ENCODE peak calls at places on chromosomes 4 and X, in four cellular contexts. X is activated CD8-positive, alpha-beta T cell treated with anti-CD3 and anti-CD28 coated beads, Interleukin-2, amount 10 ng/mL, durations not matched to agents 7 days and 5 days; U is brain microvascular endothelial cell; S is CD8-positive, alpha-beta memory T cell. K is an unnamed sample.

GRCh38 chrX:97743014-97743413 is 859.3 kb downstream of the RPA4 start:
- DNase-seq in X (no peak), U (no peak), S (no peak), K (no peak)

GRCh38 chrX:137567474-137568232 is 1.7 kb downstream of the ZIC3 start:
- DNase-seq in X (no peak), U (no peak), S (no peak), K (no peak)

GRCh38 chrX:115940888-115941332 is 229.6 kb upstream of the AGTR2 start:
- DNase-seq in X (no peak), U (peak; percentile 52), S (peak; percentile 49), K (no peak)

GRCh38 chr4:14807857-14808256 is 194.4 kb upstream of the CPEB2 start:
- DNase-seq in X (no peak), U (no peak), S (no peak), K (no peak)

GRCh38 chr4:142383354-142383753 is 462.7 kb downstream of the INPP4B start:
- DNase-seq in X (no peak), U (no peak), S (no peak), K (no peak)

GRCh38 chr4:181278941-181279340 is 964.3 kb upstream of the TENM3 start:
- DNase-seq in X (no peak), U (no peak), S (no peak), K (no peak)

GRCh38 chrX:152904151-152905080 is 6.5 kb downstream of the ZNF185 start:
- DNase-seq in X (peak; percentile 37), U (peak; percentile 51), S (no peak), K (peak; percentile 53)

GRCh38 chr4:119559044-119559647 is 69.5 kb downstream of the PDE5A start:
- DNase-seq in X (no peak), U (no peak), S (no peak), K (no peak)

GRCh38 chr4:33340168-33340567 is 2620.0 kb downstream of the PCDH7 start:
- DNase-seq in X (no peak), U (no peak), S (no peak), K (no peak)

GRCh38 chr4:35608205-35608604 is 636.1 kb downstream of the ARAP2 start:
- DNase-seq in X (no peak), U (no peak), S (no peak), K (no peak)

GRCh38 chr4:56701156-56701471 is 20.0 kb upstream of the HOPX start:
- DNase-seq in X (no peak), U (no peak), S (no peak), K (no peak)

GRCh38 chr4:88979292-88979691 is 77.7 kb downstream of the FAM13A start:
- DNase-seq in X (no peak), U (no peak), S (no peak), K (no peak)

GRCh38 chrX:63809158-63809557 is 24.1 kb upstream of the ARHGEF9 start:
- DNase-seq in X (no peak), U (no peak), S (no peak), K (no peak)

GRCh38 chr4:92968556-92968955 is 664.8 kb downstream of the GRID2 start:
- DNase-seq in X (no peak), U (no peak), S (no peak), K (no peak)

GRCh38 chr4:166143227-166143626 is 270.2 kb downstream of the TLL1 start:
- DNase-seq in X (no peak), U (peak; percentile 7), S (no peak), K (peak; percentile 8)

GRCh38 chr4:101695176-101695575 is 95.4 kb upstream of the BANK1 start:
- DNase-seq in X (no peak), U (no peak), S (no peak), K (no peak)

GRCh38 chr4:1459081-1459480 is 52.8 kb upstream of the NKX1-1 start:
- DNase-seq in X (no peak), U (no peak), S (no peak), K (no peak)

GRCh38 chr4:170058745-170059144 is 31.0 kb downstream of the AADAT start:
- DNase-seq in X (no peak), U (no peak), S (no peak), K (no peak)

GRCh38 chrX:54950730-54951375 is 30.2 kb downstream of the TRO start:
- DNase-seq in X (no peak), U (no peak), S (no peak), K (no peak)

GRCh38 chrX:38112566-38112965 is 106.2 kb downstream of the SYTL5 start:
- DNase-seq in X (no peak), U (no peak), S (no peak), K (no peak)

GRCh38 chrX:18146954-18147353 is 73.7 kb downstream of the BEND2 start:
- DNase-seq in X (peak; percentile 24), U (peak; percentile 7), S (no peak), K (no peak)

GRCh38 chr4:121307441-121308327 is 73.1 kb downstream of the QRFPR start:
- DNase-seq in X (peak; percentile 66), U (peak; percentile 40), S (peak; percentile 43), K (peak; percentile 19)

GRCh38 chrX:21354725-21355124 is 19.5 kb upstream of the CNKSR2 start:
- DNase-seq in X (no peak), U (no peak), S (no peak), K (no peak)

GRCh38 chr4:124322234-124322831 is 390.2 kb downstream of the ANKRD50 start:
- DNase-seq in X (no peak), U (no peak), S (no peak), K (no peak)

GRCh38 chr4:137961051-137961438 is 281.1 kb downstream of the SLC7A11 start:
- DNase-seq in X (no peak), U (no peak), S (no peak), K (peak; percentile 73)

GRCh38 chr4:39505581-39505980 is 21.7 kb downstream of the UGDH start:
- DNase-seq in X (no peak), U (no peak), S (no peak), K (no peak)